ENCODE peak calls at places on chromosome 17, in nine cellular contexts. K, D, A, Z, W, G, X, L and T are unnamed samples.

GRCh38 chr17:39114744-39115534 is 36.5 kb downstream of the PLXDC1 start:
- DNase-seq in D (no peak), A (no peak), X (no peak), Z (no peak), W (peak; percentile 60), K (peak; percentile 36), L (no peak), G (peak; percentile 87), T (peak; percentile 45)

GRCh38 chr17:10118788-10119130 is 79.6 kb downstream of the GAS7 start:
- DNase-seq in A (no peak), W (no peak), K (no peak), X (no peak), D (no peak), L (no peak), G (no peak), Z (no peak), T (no peak)

GRCh38 chr17:20028436-20028835 is 19.3 kb downstream of the SPECC1 start:
- DNase-seq in G (peak; percentile 20), Z (no peak), X (no peak), W (peak; percentile 46), K (no peak), L (no peak), A (no peak), D (no peak), T (peak; percentile 21)

GRCh38 chr17:64262422-64263260 is at the start of gene TEX2:
- DNase-seq in X (peak; percentile 56), L (peak; percentile 18), W (no peak), Z (peak; percentile 73), G (peak; percentile 66), D (peak; percentile 80), K (no peak), A (no peak), T (peak; percentile 35)

GRCh38 chr17:38544175-38544838 is 61.4 kb downstream of the SRCIN1 start:
- DNase-seq in L (no peak), G (no peak), W (no peak), X (no peak), A (no peak), K (no peak), Z (no peak), D (no peak), T (no peak)

GRCh38 chr17:51059781-51060180 is 60.9 kb downstream of the SPAG9 start:
- DNase-seq in D (no peak), Z (no peak), L (no peak), X (no peak), W (peak; percentile 41), G (peak; percentile 58), K (no peak), A (no peak), T (peak; percentile 67)

GRCh38 chr17:72697602-72698146 is 394.8 kb downstream of the SLC39A11 start:
- DNase-seq in A (no peak), L (no peak), G (no peak), K (peak; percentile 70), W (no peak), X (no peak), Z (no peak), D (no peak), T (no peak)

GRCh38 chr17:43908111-43908721 is 880 bp upstream of the MPP2 start:
- DNase-seq in A (no peak), G (peak; percentile 90), Z (peak; percentile 57), W (peak; percentile 59), K (peak; percentile 66), L (peak; percentile 23), X (peak; percentile 40), D (peak; percentile 58), T (peak; percentile 57)

GRCh38 chr17:20721151-20721550 is 141.6 kb downstream of the CDRT15L2 start:
- DNase-seq in A (no peak), X (no peak), L (no peak), D (no peak), Z (no peak), K (peak; percentile 15), W (peak; percentile 93), G (peak; percentile 24), T (peak; percentile 5)

GRCh38 chr17:14699569-14700190 is 398.8 kb downstream of the HS3ST3B1 start:
- DNase-seq in X (no peak), K (no peak), A (no peak), D (no peak), W (no peak), L (no peak), G (no peak), Z (no peak), T (no peak)

GRCh38 chr17:58156839-58157803 is 8.9 kb downstream of the OR4D1 start:
- DNase-seq in Z (peak; percentile 71), L (peak; percentile 27), W (no peak), G (peak; percentile 26), D (peak; percentile 70), A (no peak), K (no peak), X (peak; percentile 42), T (peak; percentile 8)

GRCh38 chr17:76171701-76172100 is 30.7 kb upstream of the FOXJ1 start:
- DNase-seq in A (no peak), D (no peak), K (no peak), X (no peak), L (no peak), G (no peak), W (no peak), Z (no peak), T (no peak)

GRCh38 chr17:79890706-79891105 is 51.5 kb upstream of the CBX4 start:
- DNase-seq in G (no peak), Z (no peak), K (no peak), D (no peak), X (no peak), L (no peak), W (no peak), A (no peak), T (no peak)

GRCh38 chr17:6455321-6455705 is 11.1 kb downstream of the PIMREG start:
- DNase-seq in K (peak; percentile 15), L (no peak), X (peak; percentile 32), Z (peak; percentile 72), G (no peak), D (peak; percentile 46), W (peak; percentile 20), A (no peak), T (peak; percentile 33)

GRCh38 chr17:51461578-51462004 is 201.2 kb downstream of the UTP18 start:
- DNase-seq in K (peak; percentile 72), G (peak; percentile 89), X (peak; percentile 24), L (no peak), D (peak; percentile 69), A (peak; percentile 35), W (peak; percentile 15), Z (peak; percentile 65), T (peak; percentile 31)

GRCh38 chr17:38693700-38694329 is 11.3 kb upstream of the MLLT6 start:
- DNase-seq in A (peak; percentile 29), W (peak; percentile 18), X (no peak), Z (no peak), D (no peak), K (no peak), G (peak; percentile 53), L (no peak), T (no peak)

GRCh38 chr17:64938925-64939474 is 19.7 kb upstream of the LRRC37A3 start:
- DNase-seq in X (peak; percentile 32), W (peak; percentile 44), A (no peak), G (peak; percentile 50), K (peak; percentile 30), D (peak; percentile 59), L (peak; percentile 43), Z (peak; percentile 35), T (peak; percentile 44)

GRCh38 chr17:74528491-74529199 is 2.6 kb downstream of the CD300LB start:
- DNase-seq in X (no peak), D (no peak), Z (no peak), A (no peak), G (peak; percentile 49), W (no peak), K (no peak), L (no peak), T (no peak)

GRCh38 chr17:61251939-61252865 is 147.4 kb upstream of the TBX2 start:
- DNase-seq in X (no peak), Z (no peak), W (peak; percentile 99), A (no peak), D (no peak), L (no peak), G (peak; percentile 86), K (peak; percentile 99), T (peak; percentile 99)

GRCh38 chr17:40316571-40317344 is 7.8 kb downstream of the RARA start:
- DNase-seq in X (no peak), D (no peak), A (no peak), L (no peak), K (peak; percentile 85), Z (no peak), W (peak; percentile 67), G (peak; percentile 93), T (peak; percentile 73)

GRCh38 chr17:42898147-42898807 is 2.3 kb upstream of the G6PC1 start:
- DNase-seq in X (no peak), Z (no peak), D (no peak), A (no peak), G (no peak), W (no peak), L (no peak), K (no peak), T (no peak)

GRCh38 chr17:32912218-32912897 is 15.6 kb upstream of the TMEM98 start:
- DNase-seq in D (no peak), W (peak; percentile 81), K (peak; percentile 82), L (no peak), Z (no peak), G (peak; percentile 93), A (peak; percentile 75), X (no peak), T (peak; percentile 83)

GRCh38 chr17:48307814-48308411 is 122.1 kb downstream of the SKAP1 start:
- DNase-seq in Z (peak; percentile 69), G (peak; percentile 79), L (no peak), W (peak; percentile 69), D (peak; percentile 63), K (peak; percentile 55), X (peak; percentile 17), A (no peak), T (peak; percentile 67)

GRCh38 chr17:83069571-83069906 is 9.9 kb upstream of the METRNL start:
- DNase-seq in W (no peak), X (no peak), A (no peak), G (no peak), D (no peak), Z (no peak), K (no peak), L (no peak), T (no peak)

GRCh38 chr17:27226611-27227234 is 67.2 kb upstream of the WSB1 start:
- DNase-seq in G (peak; percentile 76), K (peak; percentile 20), X (no peak), D (no peak), L (no peak), W (peak; percentile 67), Z (no peak), A (no peak), T (peak; percentile 78)

GRCh38 chr17:75826561-75827290 is 17.5 kb downstream of the UNC13D start:
- DNase-seq in D (no peak), Z (no peak), A (no peak), K (no peak), G (no peak), W (no peak), X (no peak), L (no peak), T (no peak)

GRCh38 chr17:82443465-82444283 is 6.9 kb downstream of the CYBC1 start:
- DNase-seq in D (no peak), G (no peak), K (no peak), W (no peak), L (no peak), X (no peak), A (no peak), Z (no peak), T (no peak)

GRCh38 chr17:61420745-61421398 is 21.2 kb downstream of the TBX2 start:
- DNase-seq in D (no peak), K (no peak), G (no peak), L (no peak), W (no peak), X (no peak), A (no peak), Z (no peak), T (no peak)

GRCh38 chr17:49576121-49576905 is 642 bp downstream of the NXPH3 start:
- DNase-seq in K (peak; percentile 32), X (no peak), L (no peak), W (no peak), Z (no peak), G (peak; percentile 78), D (no peak), A (no peak), T (peak; percentile 50)